ENCODE peak calls at places on chromosomes 5 and 9, in six cellular contexts. L is astrocyte of the spinal cord, A is colonic mucosa, J is cardiac fibroblast, Z is lower lobe of right lung, N is cardiac muscle cell. S is an unnamed sample.

GRCh38 chr9:104232781-104233341 is 138.8 kb downstream of the SMC2 start:
- DNase-seq in A (no peak), J (peak), Z (no peak), L (peak), N (no peak), S (no peak)

GRCh38 chr5:66209350-66209749 is 65.2 kb downstream of the SREK1 start:
- DNase-seq in Z (no peak), A (no peak), N (no peak), L (no peak), J (no peak), S (no peak)

GRCh38 chr9:91485006-91485405 is 61.4 kb upstream of the NFIL3 start:
- DNase-seq in Z (no peak), N (no peak), J (no peak), A (no peak), L (no peak), S (no peak)

GRCh38 chr5:111961867-111962266 is 204.9 kb upstream of the NREP start:
- DNase-seq in L (no peak), A (no peak), J (peak), Z (no peak), N (peak), S (no peak)

GRCh38 chr5:180284161-180284560 is 7.7 kb downstream of the MAPK9 start:
- DNase-seq in L (no peak), J (no peak), Z (no peak), N (no peak), A (no peak), S (no peak)

GRCh38 chr9:123861086-123861707 is 68.7 kb downstream of the DENND1A start:
- DNase-seq in Z (no peak), A (no peak), N (no peak), L (no peak), J (no peak), S (no peak)

GRCh38 chr5:127419007-127419406 is 98.4 kb upstream of the PRRC1 start:
- DNase-seq in Z (no peak), L (no peak), J (no peak), N (no peak), A (no peak), S (no peak)

GRCh38 chr5:17114233-17114632 is 103.2 kb upstream of the BASP1 start:
- DNase-seq in N (no peak), J (no peak), L (no peak), Z (no peak), A (peak), S (no peak)

GRCh38 chr9:1303911-1304310 is 253.8 kb downstream of the DMRT2 start:
- DNase-seq in Z (no peak), J (no peak), N (no peak), A (no peak), L (no peak), S (no peak)

DNA sequence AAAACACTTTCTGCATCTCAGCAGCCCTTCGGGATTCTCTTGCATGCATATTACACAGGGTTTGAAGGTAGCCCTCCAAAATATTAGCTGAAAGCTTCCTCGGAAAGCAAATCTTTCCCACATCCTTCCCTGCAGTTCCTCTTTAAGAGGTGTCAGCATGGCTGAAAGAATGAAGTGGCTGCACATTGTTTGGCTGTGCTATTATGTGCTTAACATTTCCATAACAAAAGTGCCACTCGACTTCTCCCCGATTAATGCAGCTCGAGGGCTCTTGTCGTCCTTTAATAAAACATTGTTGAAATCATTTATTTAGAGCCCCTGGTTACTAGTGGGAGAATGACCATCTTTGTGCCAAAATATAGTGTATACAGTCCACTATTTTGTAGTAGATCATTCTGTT is 6.5 kb downstream of the GAS1 start:
- DNase-seq in A (no peak), Z (no peak), N (peak), L (no peak), J (no peak), S (no peak)
- H3K4me3 ChIP-seq in A (no peak), Z (no peak), N (no peak), L (no peak), J (no peak), S (no peak)

DNA sequence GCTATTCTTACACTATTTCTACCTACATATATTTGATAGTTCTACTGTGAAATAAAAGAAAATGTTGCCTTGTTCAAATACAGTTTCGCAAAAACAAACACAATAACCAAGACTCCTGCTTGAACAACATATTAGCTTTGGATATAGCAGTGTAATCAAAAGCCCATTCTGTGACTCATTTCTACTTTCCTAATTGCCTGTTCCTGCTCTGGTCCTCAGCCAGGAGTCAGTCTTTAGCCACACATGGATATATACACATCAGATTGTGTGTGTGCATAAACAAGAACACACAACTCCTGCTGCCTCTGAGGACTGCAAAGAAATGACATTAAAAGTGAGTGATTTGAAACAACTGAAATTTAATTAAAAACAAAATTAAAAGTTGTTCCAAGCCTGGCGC is 334.8 kb downstream of the TRIM32 start:
- DNase-seq in Z (no peak), N (no peak), A (no peak), L (no peak), J (no peak), S (no peak)
- TF ChIP-seq CTCF in Z (no peak), N (no peak), A (no peak), L (no peak), J (no peak), S (no peak)

GRCh38 chr9:132478353-132478752 is 68.3 kb downstream of the CFAP77 start:
- DNase-seq in J (no peak), L (no peak), Z (no peak), A (no peak), N (no peak), S (no peak)
- H3K4me3 ChIP-seq in J (no peak), L (no peak), Z (no peak), A (no peak), N (no peak), S (no peak)

GRCh38 chr5:100706796-100707195 is 171.6 kb downstream of the FAM174A start:
- DNase-seq in J (peak), L (peak), A (no peak), Z (no peak), N (no peak), S (no peak)
- TF ChIP-seq CTCF in J (peak), L (peak), A (no peak), Z (peak), N (peak), S (no peak)

GRCh38 chr5:149154629-149155028 is 13.3 kb downstream of the ABLIM3 start:
- DNase-seq in L (no peak), J (no peak), A (no peak), Z (no peak), N (no peak), S (no peak)
- H3K4me3 ChIP-seq in L (no peak), J (no peak), A (no peak), Z (no peak), N (no peak), S (no peak)

GRCh38 chr9:32395483-32396216 is 11.2 kb downstream of the ACO1 start:
- DNase-seq in J (peak), L (peak), A (no peak), N (no peak), Z (no peak), S (peak)
- TF ChIP-seq CTCF in J (peak), L (peak), A (no peak), N (peak), Z (no peak), S (no peak)

GRCh38 chr9:74499111-74499601 is 2.0 kb downstream of the RORB start:
- DNase-seq in A (no peak), N (peak), Z (no peak), J (peak), L (peak), S (no peak)
- H3K4me3 ChIP-seq in A (peak), N (peak), Z (peak), J (peak), L (peak), S (no peak)

DNA sequence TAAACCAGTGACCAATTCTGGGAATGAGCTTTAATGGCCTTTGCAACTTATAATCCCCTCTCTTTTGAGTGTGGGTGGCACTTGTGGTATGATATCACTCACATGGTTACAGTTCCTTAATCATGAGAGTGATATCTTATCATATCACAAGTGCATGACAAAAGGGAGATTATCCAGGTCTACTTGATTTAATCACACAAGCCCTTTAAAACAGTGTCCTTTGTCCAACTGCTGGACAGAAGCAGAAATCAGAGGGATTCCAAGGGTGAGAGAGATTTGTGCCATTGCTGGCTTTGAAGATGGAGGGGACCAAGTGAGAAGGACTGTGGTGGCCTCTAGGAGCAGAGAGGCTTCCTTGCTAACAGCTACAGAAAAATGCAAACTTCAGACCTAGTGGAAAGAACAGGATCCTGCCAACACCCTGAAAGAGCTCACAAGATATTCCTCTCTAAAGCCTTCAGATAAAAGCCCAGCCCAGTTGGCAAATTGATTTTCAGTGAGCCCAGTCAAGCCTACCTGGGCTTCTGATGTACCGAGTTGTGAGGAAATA is 279.0 kb upstream of the TLE4 start:
- DNase-seq in N (no peak), L (no peak), Z (no peak), A (no peak), J (no peak), S (no peak)
- TF ChIP-seq CTCF in N (no peak), L (no peak), Z (no peak), A (no peak), J (peak), S (no peak)

GRCh38 chr5:176620333-176620981 is 9.9 kb downstream of the SNCB start:
- DNase-seq in L (no peak), A (no peak), J (peak), N (no peak), Z (no peak), S (no peak)
- H3K4me3 ChIP-seq in L (no peak), A (no peak), J (peak), N (no peak), Z (peak), S (no peak)

DNA sequence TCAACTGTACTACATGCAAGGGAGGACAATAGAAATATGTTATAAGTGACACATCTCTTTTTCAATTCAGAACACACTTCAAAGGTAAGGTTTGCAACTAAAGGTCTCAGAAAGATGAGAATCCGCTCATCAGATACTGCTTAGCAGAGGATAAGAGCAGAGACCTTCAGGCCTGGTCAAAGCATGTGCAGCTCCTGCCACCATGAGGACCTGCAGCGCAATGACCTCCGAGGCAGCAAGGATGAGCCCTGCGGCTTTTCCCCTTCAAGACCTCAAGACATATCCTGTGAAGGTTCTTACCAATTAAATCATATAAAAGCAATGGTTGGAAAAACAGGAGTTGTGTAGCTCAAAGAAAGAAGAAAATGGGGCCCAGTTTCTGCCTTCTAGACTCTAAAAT is 135.8 kb downstream of the TRIM36 start:
- DNase-seq in A (no peak), Z (no peak), L (no peak), J (no peak), N (peak), S (no peak)
- TF ChIP-seq CTCF in A (no peak), Z (no peak), L (no peak), J (no peak), N (no peak), S (no peak)

S was measured in lower leg skin.